ENCODE peak calls at places on chromosomes 13 and 19, in seven cellular contexts. P is fibroblast of the aortic adventitia, A is omental fat pad, G is lung, R is mesothelial cell of epicardium, H is BE2C, T is progenitor cell of endocrine pancreas. N is an unnamed sample.

GRCh38 chr19:13012690-13013608 is 17.7 kb downstream of the NFIX start:
- DNase-seq in A (no peak), G (no peak), T (no peak), P (peak), R (no peak), H (no peak), N (peak)

GRCh38 chr19:17530586-17530985 is 19.1 kb downstream of the PGLS start:
- DNase-seq in R (no peak), P (no peak), A (no peak), H (no peak), G (no peak), T (no peak), N (no peak)

GRCh38 chr19:5957132-5957531 is 20.8 kb downstream of the RANBP3 start:
- DNase-seq in G (no peak), A (no peak), P (no peak), H (no peak), R (no peak), T (no peak), N (no peak)

GRCh38 chr13:63167699-63168337 is 1752.2 kb upstream of the PCDH20 start:
- DNase-seq in P (no peak), H (no peak), T (no peak), G (no peak), A (no peak), R (no peak), N (no peak)

GRCh38 chr13:74841123-74841522 is 640.8 kb downstream of the TBC1D4 start:
- DNase-seq in R (no peak), G (no peak), H (no peak), P (no peak), A (no peak), T (no peak), N (no peak)

GRCh38 chr19:547836-548720 is 4.2 kb downstream of the GZMM start:
- DNase-seq in P (no peak), R (no peak), G (no peak), A (no peak), T (no peak), H (no peak), N (no peak)

GRCh38 chr13:40613192-40613818 is 53.1 kb downstream of the FOXO1 start:
- DNase-seq in T (no peak), P (no peak), A (no peak), G (no peak), R (no peak), H (no peak), N (peak)

GRCh38 chr13:27905650-27906049 is 14.2 kb upstream of the PDX1 start:
- DNase-seq in P (no peak), G (no peak), A (no peak), T (no peak), H (no peak), R (no peak), N (no peak)

GRCh38 chr13:50379584-50379983 is 364.3 kb downstream of the KCNRG start:
- DNase-seq in R (no peak), G (no peak), P (no peak), A (no peak), T (no peak), H (no peak), N (no peak)

GRCh38 chr13:80082396-80083096 is 258.4 kb downstream of the SPRY2 start:
- DNase-seq in A (no peak), R (no peak), P (peak), H (no peak), G (no peak), T (no peak), N (no peak)

GRCh38 chr19:16021796-16022195 is 54.5 kb upstream of the TPM4 start:
- DNase-seq in H (no peak), G (no peak), A (no peak), T (no peak), R (no peak), P (no peak), N (no peak)

DNA sequence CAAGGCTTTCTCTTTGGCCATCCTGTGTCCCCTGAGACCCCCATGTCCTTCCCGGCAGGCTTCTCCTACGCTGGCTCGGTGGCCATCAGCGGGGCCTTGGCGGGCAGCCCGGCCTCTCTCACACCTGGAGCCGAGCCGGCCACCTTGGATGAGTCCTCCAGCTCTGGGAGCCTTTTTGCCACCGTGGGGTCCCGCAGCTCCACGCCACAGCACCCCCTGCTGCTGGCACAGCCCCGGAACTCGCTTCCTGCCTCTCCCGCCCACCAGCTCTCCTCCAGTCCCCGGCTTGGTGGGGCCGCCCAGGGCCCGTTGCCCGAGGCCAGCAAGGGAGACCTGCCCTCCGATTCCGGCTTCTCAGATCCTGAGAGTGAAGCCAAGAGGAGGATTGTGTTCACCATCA is 14.2 kb downstream of the PLEKHJ1 start:
- DNase-seq in R (no peak), G (no peak), A (no peak), H (peak), P (no peak), T (no peak), N (no peak)
- TF ChIP-seq CTCF in R (no peak), G (no peak), A (no peak), H (peak), P (peak), T (peak), N (peak)

GRCh38 chr19:2782936-2783780 is at the start of gene SGTA:
- DNase-seq in T (peak), P (peak), R (peak), H (peak), G (peak), A (peak), N (peak)
- TF ChIP-seq CTCF in T (peak), P (peak), R (peak), H (peak), G (peak), A (no peak), N (peak)

GRCh38 chr13:114008964-114009589 is 35.2 kb upstream of the C13orf46 start:
- DNase-seq in G (no peak), H (no peak), T (no peak), A (no peak), R (no peak), P (no peak), N (no peak)

GRCh38 chr13:114012141-114012540 is 38.3 kb upstream of the C13orf46 start:
- DNase-seq in T (no peak), P (no peak), H (no peak), G (no peak), A (no peak), R (no peak), N (no peak)

GRCh38 chr13:114011226-114011625 is 37.4 kb upstream of the C13orf46 start:
- DNase-seq in P (no peak), T (no peak), R (no peak), H (no peak), G (no peak), A (no peak), N (no peak)

GRCh38 chr13:114009590-114010400 is 35.9 kb upstream of the C13orf46 start:
- DNase-seq in T (no peak), H (no peak), R (no peak), G (no peak), A (no peak), P (no peak), N (no peak)

GRCh38 chr13:114010401-114011101 is 36.7 kb upstream of the C13orf46 start:
- DNase-seq in G (no peak), T (no peak), A (no peak), H (no peak), P (no peak), R (no peak), N (no peak)
- TF ChIP-seq CTCF in G (no peak), T (no peak), A (no peak), H (no peak), P (no peak), R (no peak), N (no peak)

GRCh38 chr13:38866649-38867048 is 124.0 kb downstream of the STOML3 start:
- DNase-seq in P (no peak), H (no peak), T (no peak), A (no peak), R (no peak), G (no peak), N (no peak)
- TF ChIP-seq CTCF in P (no peak), H (no peak), T (no peak), A (no peak), R (no peak), G (no peak), N (no peak)

GRCh38 chr19:42080764-42081375 is 4.9 kb downstream of the ZNF574 start:
- DNase-seq in P (no peak), A (no peak), G (no peak), T (no peak), R (no peak), H (no peak), N (no peak)

GRCh38 chr19:42079276-42079669 is 3.3 kb downstream of the ZNF574 start:
- DNase-seq in T (no peak), H (no peak), P (no peak), R (no peak), G (no peak), A (no peak), N (no peak)

GRCh38 chr19:42079886-42080763 is 4.2 kb downstream of the ZNF574 start:
- DNase-seq in P (no peak), A (no peak), R (no peak), H (no peak), G (no peak), T (no peak), N (no peak)

GRCh38 chr19:42083537-42083936 is 7.6 kb downstream of the ZNF574 start:
- DNase-seq in A (no peak), G (no peak), R (no peak), P (no peak), H (no peak), T (no peak), N (no peak)

DNA sequence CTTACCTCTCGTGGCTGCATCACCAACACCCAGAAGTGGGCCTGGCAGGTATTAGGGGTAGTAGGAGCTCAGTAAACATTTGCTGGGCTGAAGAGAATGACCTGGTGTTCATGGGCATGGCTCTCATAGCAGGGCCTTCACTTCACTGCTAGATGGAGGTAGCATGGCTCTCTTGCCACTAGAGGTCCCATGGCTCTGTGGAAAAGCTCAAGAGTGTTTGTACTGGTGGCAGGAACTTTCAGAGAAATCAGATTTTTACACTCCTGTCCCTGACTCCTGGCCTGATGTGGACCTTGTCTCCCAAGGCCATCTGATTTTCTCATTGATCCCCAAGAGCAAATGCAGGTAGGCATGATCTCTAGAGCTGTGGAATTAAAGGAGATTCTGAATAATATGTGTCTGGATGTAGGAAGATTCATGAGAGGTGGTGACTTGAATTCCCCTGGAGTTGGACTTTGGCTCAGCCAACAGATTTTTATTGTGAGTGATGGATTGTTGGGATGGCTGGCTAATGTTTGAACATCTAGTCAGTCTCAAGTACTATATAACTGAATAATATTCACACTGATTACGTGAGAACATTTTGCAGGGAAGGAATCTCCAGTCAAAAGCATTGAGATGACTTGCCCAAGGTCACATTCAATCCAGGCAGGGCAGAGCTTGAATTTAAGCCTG is 5.8 kb downstream of the ZNF574 start:
- DNase-seq in H (peak), T (no peak), A (no peak), P (peak), G (no peak), R (no peak), N (peak)
- TF ChIP-seq CTCF in H (peak), T (peak), A (no peak), P (peak), G (no peak), R (no peak), N (peak)

DNA sequence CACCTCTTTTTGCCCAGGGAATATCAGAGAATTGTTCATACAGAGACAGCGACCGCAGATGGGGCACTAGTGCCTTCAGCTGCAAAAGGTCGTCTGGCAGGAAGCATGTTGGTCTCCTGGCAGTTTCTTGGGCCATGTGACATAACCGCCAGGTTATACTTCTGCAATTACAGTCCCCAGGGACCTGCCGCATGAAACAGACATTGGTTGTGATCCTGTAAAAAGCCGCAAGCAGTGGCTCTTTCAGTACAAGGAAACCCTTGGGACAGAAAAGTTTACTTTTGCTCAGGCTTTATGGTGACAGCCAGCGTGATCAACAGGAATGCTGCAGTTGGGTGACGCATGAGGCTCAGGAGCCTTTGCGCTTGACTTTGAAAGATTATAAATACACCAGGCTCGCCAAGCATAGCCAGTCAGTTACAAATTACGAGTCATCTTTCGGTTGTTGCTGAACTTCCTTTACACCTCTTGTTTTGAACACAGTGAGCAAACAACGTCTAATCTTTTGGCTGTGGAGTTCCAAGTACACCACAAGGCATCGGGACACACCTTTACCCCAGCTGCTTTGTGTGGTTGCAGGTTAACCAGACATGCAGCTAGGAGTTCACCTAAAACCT is 50.5 kb upstream of the UBE2L5 start:
- DNase-seq in H (peak), P (peak), G (no peak), T (no peak), A (no peak), R (no peak), N (peak)
- TF ChIP-seq CTCF in H (no peak), P (no peak), G (no peak), T (no peak), A (no peak), R (no peak), N (no peak)

GRCh38 chr13:26707122-26708006 is 53.2 kb downstream of the GPR12 start:
- DNase-seq in R (no peak), A (no peak), H (peak), P (peak), G (no peak), T (no peak), N (peak)
- TF ChIP-seq CTCF in R (no peak), A (no peak), H (peak), P (peak), G (peak), T (peak), N (peak)

GRCh38 chr13:97660488-97661086 is 226.6 kb downstream of the RAP2A start:
- DNase-seq in R (no peak), H (no peak), P (no peak), A (no peak), T (no peak), G (no peak), N (no peak)

GRCh38 chr13:97658556-97658955 is 224.6 kb downstream of the RAP2A start:
- DNase-seq in G (no peak), P (no peak), T (no peak), A (no peak), R (no peak), H (no peak), N (no peak)

GRCh38 chr13:97653741-97654140 is 219.8 kb downstream of the RAP2A start:
- DNase-seq in T (no peak), A (no peak), G (no peak), R (peak), P (peak), H (peak), N (no peak)

GRCh38 chr13:97659602-97660001 is 225.6 kb downstream of the RAP2A start:
- DNase-seq in P (peak), R (no peak), T (no peak), A (no peak), G (no peak), H (peak), N (no peak)
- TF ChIP-seq CTCF in P (peak), R (no peak), T (peak), A (no peak), G (no peak), H (peak), N (peak)

N was measured in GM10248.